ENCODE peak calls at places on chromosomes 6 and 20, in seven cellular contexts. Q is cardiac muscle cell, E is prostate gland, J is A549, M is BJ, D is fibroblast of mammary gland, G is choroid plexus epithelial cell. U is an unnamed sample.

GRCh38 chr20:4820833-4821518 is 99.3 kb downstream of the PRND start:
- DNase-seq in E (no peak), J (peak; percentile 50), G (peak; percentile 63), Q (no peak), D (peak; percentile 85), M (peak; percentile 41), U (peak; percentile 36)

GRCh38 chr6:100509101-100509500 is 44.4 kb upstream of the SIM1 start:
- DNase-seq in D (no peak), M (no peak), J (no peak), G (no peak), E (no peak), Q (no peak), U (no peak)

GRCh38 chr6:123564363-123564762 is 72.4 kb downstream of the TRDN start:
- DNase-seq in G (no peak), E (no peak), Q (no peak), D (no peak), M (no peak), J (no peak), U (no peak)

GRCh38 chr6:37845026-37845911 is 25.7 kb downstream of the ZFAND3 start:
- DNase-seq in G (no peak), J (no peak), M (no peak), Q (no peak), E (peak; percentile 10), D (no peak), U (peak; percentile 17)

GRCh38 chr20:50218987-50219435 is 28.4 kb downstream of the CEBPB start:
- DNase-seq in J (no peak), M (no peak), D (peak; percentile 44), Q (no peak), E (no peak), G (peak; percentile 77), U (peak; percentile 30)

GRCh38 chr20:10762216-10762615 is 88.4 kb upstream of the JAG1 start:
- DNase-seq in Q (no peak), E (no peak), D (no peak), J (no peak), G (peak; percentile 44), M (no peak), U (no peak)

GRCh38 chr6:32154514-32155161 is 697 bp downstream of the PPT2 start:
- DNase-seq in Q (peak; percentile 84), E (peak; percentile 79), D (peak; percentile 56), G (peak; percentile 77), J (peak; percentile 71), M (no peak), U (peak; percentile 78)

GRCh38 chr20:61805365-61805764 is 260.3 kb downstream of the TAF4 start:
- DNase-seq in M (no peak), J (no peak), D (no peak), E (no peak), G (no peak), Q (no peak), U (no peak)

GRCh38 chr6:101268541-101268940 is 125.0 kb upstream of the GRIK2 start:
- DNase-seq in Q (no peak), M (no peak), G (peak; percentile 6), D (peak; percentile 23), E (no peak), J (no peak), U (no peak)

GRCh38 chr6:130212215-130212874 is 10.4 kb downstream of the SAMD3 start:
- DNase-seq in Q (no peak), G (no peak), E (no peak), J (no peak), M (no peak), D (no peak), U (no peak)
- H3K4me3 ChIP-seq in Q (no peak overlapping the region), G (no peak overlapping the region), E (no peak overlapping the region), J (no peak overlapping the region), M (no peak overlapping the region), D (no peak overlapping the region), U (no peak overlapping the region)

GRCh38 chr6:164693934-164694333 is 615.5 kb downstream of the C6orf118 start:
- DNase-seq in M (no peak), D (no peak), E (no peak), J (no peak), Q (no peak), G (no peak), U (no peak)
- H3K4me3 ChIP-seq in M (no peak overlapping the region), D (no peak overlapping the region), E (no peak overlapping the region), J (no peak overlapping the region), Q (no peak overlapping the region), G (no peak overlapping the region), U (no peak overlapping the region)

GRCh38 chr6:129766959-129767728 is 57.2 kb upstream of the ARHGAP18 start:
- DNase-seq in M (no peak), G (peak; percentile 85), E (no peak), Q (peak; percentile 82), D (peak; percentile 63), J (no peak), U (peak; percentile 61)
- H3K4me3 ChIP-seq in M (peak overlapping the region; percentile 35), G (peak overlapping the region; percentile 58), E (peak overlapping the region; percentile 6), Q (peak overlapping the region; percentile 18), D (peak overlapping the region; percentile 57), J (peak overlapping the region; percentile 43), U (peak overlapping the region; percentile 66)

DNA sequence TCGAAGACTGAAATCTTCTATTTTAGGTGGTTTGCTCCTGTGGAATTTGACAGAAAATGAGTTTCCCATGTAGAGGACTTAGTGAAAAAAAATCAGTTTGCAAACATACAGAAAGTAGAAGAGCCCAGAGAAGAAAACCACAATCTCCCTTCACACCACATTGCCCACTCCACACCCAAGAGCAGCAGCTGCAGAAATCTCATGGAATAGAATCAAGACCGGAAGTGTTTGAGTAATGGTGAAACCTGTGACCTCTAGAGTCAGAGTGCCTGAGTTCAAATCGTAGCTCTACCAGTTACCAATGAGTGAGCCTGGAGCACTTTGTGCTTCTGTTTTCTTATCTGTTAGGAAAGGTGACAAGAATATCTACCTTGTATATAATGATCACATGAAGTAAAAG is 4.6 kb downstream of the SIRPG start:
- DNase-seq in D (no peak), E (no peak), Q (no peak), G (no peak), J (no peak), M (no peak), U (no peak)
- H3K4me3 ChIP-seq in D (no peak overlapping the region), E (no peak overlapping the region), Q (no peak overlapping the region), G (no peak overlapping the region), J (no peak overlapping the region), M (no peak overlapping the region), U (no peak overlapping the region)

GRCh38 chr20:63361507-63362425 is 617 bp upstream of the CHRNA4 start:
- DNase-seq in J (no peak), D (no peak), Q (no peak), M (no peak), E (no peak), G (no peak), U (no peak)

GRCh38 chr20:63360850-63361497 is at the start of gene CHRNA4:
- DNase-seq in E (no peak), G (no peak), Q (peak; percentile 40), M (no peak), D (no peak), J (peak; percentile 38), U (no peak)

GRCh38 chr20:63357921-63358905 is 2.9 kb downstream of the CHRNA4 start:
- DNase-seq in J (no peak), G (no peak), D (no peak), Q (no peak), M (no peak), E (peak; percentile 61), U (no peak)

GRCh38 chr20:63359164-63359934 is 1.8 kb downstream of the CHRNA4 start:
- DNase-seq in E (no peak), Q (peak; percentile 45), M (no peak), J (no peak), D (no peak), G (no peak), U (no peak)

GRCh38 chr20:63359937-63360849 is 956 bp downstream of the CHRNA4 start:
- DNase-seq in J (no peak), E (no peak), Q (no peak), G (no peak), M (no peak), D (no peak), U (no peak)
- H3K4me3 ChIP-seq in J (peak overlapping the region; percentile 36), E (no peak overlapping the region), Q (peak overlapping the region; percentile 9), G (no peak overlapping the region), M (no peak overlapping the region), D (no peak overlapping the region), U (no peak overlapping the region)

GRCh38 chr6:151091571-151091970 is 148.2 kb upstream of the AKAP12 start:
- DNase-seq in D (no peak), G (no peak), M (no peak), J (no peak), Q (no peak), E (no peak), U (no peak)
- H3K4me3 ChIP-seq in D (no peak overlapping the region), G (no peak overlapping the region), M (no peak overlapping the region), J (no peak overlapping the region), Q (no peak overlapping the region), E (no peak overlapping the region), U (no peak overlapping the region)

DNA sequence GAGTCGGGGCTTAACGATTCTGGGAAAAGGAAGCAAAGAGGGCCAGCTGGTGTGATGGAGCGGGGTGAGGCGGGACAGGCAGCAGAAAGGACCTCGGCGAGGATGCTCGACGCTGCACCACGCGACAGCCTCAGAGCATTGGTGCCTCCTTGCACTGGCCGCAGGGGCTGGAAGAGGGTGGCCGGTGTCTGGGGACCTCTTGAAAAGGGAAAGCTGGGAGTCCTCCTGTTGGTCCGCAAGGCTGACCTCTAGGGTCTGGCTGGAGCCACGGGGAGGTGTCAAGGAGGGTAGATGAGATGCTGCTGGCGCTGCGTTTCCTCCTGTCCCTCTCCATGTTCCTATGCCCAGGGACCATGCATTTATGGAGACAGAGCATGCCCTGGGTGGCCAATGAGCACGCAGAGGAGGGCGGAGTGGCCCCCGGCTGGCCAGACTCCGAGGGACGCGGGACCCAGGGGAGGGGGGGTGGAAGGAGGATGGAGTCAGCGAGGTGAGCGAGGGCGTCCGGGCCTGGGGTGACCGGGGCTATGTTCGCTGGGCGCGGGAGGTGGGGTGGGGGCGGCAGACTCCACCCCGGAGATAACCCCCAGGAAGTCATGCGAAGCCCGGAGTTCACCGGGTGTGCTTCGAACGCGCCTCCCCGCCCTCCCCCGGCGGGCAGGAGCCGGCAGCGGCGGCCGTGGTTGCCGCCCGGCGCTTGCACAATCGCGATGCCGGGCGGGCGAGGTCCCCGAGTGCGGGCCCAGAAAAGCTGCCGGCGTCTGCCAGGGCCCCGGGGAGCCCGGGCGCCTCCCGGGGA is at the start of gene CYP24A1:
- DNase-seq in D (no peak), J (peak; percentile 98), E (no peak), M (no peak), Q (no peak), G (no peak), U (peak; percentile 11)
- H3K4me3 ChIP-seq in D (no peak within 1 kb of the TSS), J (peak within 1 kb of the TSS; percentile 83), E (no peak within 1 kb of the TSS), M (peak within 1 kb of the TSS; percentile 15), Q (peak within 1 kb of the TSS; percentile 16), G (peak within 1 kb of the TSS; percentile 17), U (peak within 1 kb of the TSS; percentile 12)

U was measured in fibroblast of villous mesenchyme.